ENCODE peak calls at places on chromosomes 2 and 18, in six cellular contexts. L, U, H, C, J and M are unnamed samples.

GRCh38 chr18:46429649-46430224 is 227.3 kb downstream of the LOXHD1 start:
- DNase-seq in C (no peak), J (no peak), H (no peak), U (no peak), L (no peak), M (no peak)

GRCh38 chr2:180682871-180683270 is 297.5 kb upstream of the UBE2E3 start:
- DNase-seq in L (no peak), C (no peak), J (no peak), U (no peak), H (no peak), M (no peak)

GRCh38 chr2:63658176-63658968 is 69.6 kb downstream of the MDH1 start:
- DNase-seq in H (no peak), U (no peak), J (no peak), L (no peak), C (no peak), M (no peak)

GRCh38 chr2:127174977-127175376 is 45.1 kb downstream of the CYP27C1 start:
- DNase-seq in L (peak; percentile 74), C (peak; percentile 24), J (no peak), H (no peak), U (no peak), M (no peak)

GRCh38 chr2:71082402-71083252 is 14.2 kb downstream of the NAGK start:
- DNase-seq in H (no peak), L (no peak), J (no peak), C (no peak), U (no peak), M (no peak)

GRCh38 chr2:1497122-1497611 is 83.9 kb downstream of the TPO start:
- DNase-seq in J (no peak), L (no peak), H (no peak), C (no peak), U (no peak), M (no peak)

GRCh38 chr2:189214484-189214883 is 34.9 kb upstream of the COL5A2 start:
- DNase-seq in C (no peak), U (no peak), J (no peak), L (no peak), H (no peak), M (no peak)

GRCh38 chr2:203732953-203733510 is 26.6 kb downstream of the CD28 start:
- DNase-seq in U (no peak), C (no peak), J (no peak), H (no peak), L (no peak), M (no peak)

GRCh38 chr2:218129756-218130155 is 3.9 kb downstream of the CXCR2 start:
- DNase-seq in H (no peak), J (no peak), C (no peak), L (no peak), U (no peak), M (no peak)

GRCh38 chr18:54416459-54416858 is 58.8 kb downstream of the C18orf54 start:
- DNase-seq in U (peak; percentile 93), L (no peak), C (no peak), J (no peak), H (no peak), M (no peak)

GRCh38 chr18:55420665-55420964 is 167.4 kb downstream of the TCF4 start:
- DNase-seq in L (no peak), C (no peak), J (peak; percentile 13), H (no peak), U (peak; percentile 30), M (peak; percentile 3)

GRCh38 chr2:222903234-222904220 is 42.7 kb downstream of the ACSL3 start:
- DNase-seq in C (peak; percentile 44), U (peak; percentile 69), J (no peak), L (no peak), H (peak; percentile 16), M (peak; percentile 42)